ENCODE peak calls at places on chromosomes 7 and 10, in eight cellular contexts. P is fibroblast of lung; E is ovary; L is right atrium auricular region; J is PC-9; N is HCT116; X is CD4-positive, alpha-beta memory T cell; Q is colonic mucosa. A is an unnamed sample.

GRCh38 chr10:124183617-124184016 is 90.2 kb upstream of the CHST15 start:
- DNase-seq in Q (no peak), N (no peak), E (no peak), J (no peak), L (peak), X (no peak), P (no peak), A (no peak)

GRCh38 chr7:115631782-115632181 is 398.8 kb downstream of the TFEC start:
- DNase-seq in L (no peak), E (no peak), P (no peak), Q (no peak), N (no peak), X (no peak), J (no peak), A (no peak)

GRCh38 chr7:78134256-78134655 is 335.7 kb downstream of the PHTF2 start:
- DNase-seq in J (no peak), Q (no peak), N (peak), L (no peak), P (peak), X (no peak), E (no peak), A (no peak)

GRCh38 chr7:91759205-91759863 is 121.2 kb downstream of the MTERF1 start:
- DNase-seq in Q (peak), P (peak), L (no peak), N (no peak), E (no peak), J (peak), X (no peak), A (peak)

GRCh38 chr7:157890921-157891401 is 554.2 kb downstream of the DNAJB6 start:
- DNase-seq in L (no peak), J (no peak), Q (no peak), P (no peak), N (no peak), X (no peak), E (peak), A (no peak)

GRCh38 chr10:89224697-89225443 is 17.8 kb upstream of the CH25H start:
- DNase-seq in P (no peak), X (no peak), N (no peak), J (no peak), E (no peak), Q (no peak), L (no peak), A (no peak)

GRCh38 chr7:33874943-33875342 is 30.4 kb upstream of the BMPER start:
- DNase-seq in Q (no peak), N (no peak), E (no peak), X (no peak), J (no peak), L (no peak), P (peak), A (no peak)

GRCh38 chr7:24889611-24890010 is 90.4 kb downstream of the OSBPL3 start:
- DNase-seq in X (no peak), L (no peak), J (no peak), P (no peak), Q (no peak), E (no peak), N (no peak), A (no peak)

GRCh38 chr7:137633133-137633532 is 213.6 kb downstream of the DGKI start:
- DNase-seq in X (no peak), N (no peak), J (no peak), L (no peak), Q (no peak), P (peak), E (no peak), A (no peak)

GRCh38 chr7:102469972-102470825 is 5.4 kb downstream of the LRWD1 start:
- DNase-seq in E (peak), L (no peak), X (no peak), P (no peak), J (no peak), N (no peak), Q (peak), A (no peak)

GRCh38 chr7:148963583-148964509 is 64.5 kb downstream of the PDIA4 start:
- DNase-seq in N (no peak), L (no peak), J (no peak), P (peak), E (no peak), X (no peak), Q (peak), A (no peak)

GRCh38 chr10:50393784-50394183 is 142.5 kb upstream of the ASAH2 start:
- DNase-seq in X (no peak), L (no peak), N (no peak), J (peak), Q (peak), E (no peak), P (peak), A (no peak)

GRCh38 chr10:3401491-3401938 is 228.9 kb upstream of the PITRM1 start:
- DNase-seq in X (no peak), P (peak), Q (no peak), N (no peak), J (no peak), E (no peak), L (no peak), A (no peak)

GRCh38 chr7:94057955-94058354 is 53.8 kb upstream of the BET1 start:
- DNase-seq in J (no peak), P (no peak), L (no peak), E (no peak), N (no peak), X (no peak), Q (no peak), A (no peak)

GRCh38 chr7:123569352-123569999 is 11.9 kb upstream of the NDUFA5 start:
- DNase-seq in L (no peak), N (no peak), E (no peak), Q (no peak), X (no peak), J (no peak), P (no peak), A (no peak)

GRCh38 chr7:2612445-2613112 is 19.2 kb upstream of the TTYH3 start:
- DNase-seq in N (peak), P (no peak), X (no peak), L (no peak), J (no peak), Q (peak), E (no peak), A (no peak)

GRCh38 chr10:95201736-95202135 is 7.7 kb downstream of the ACSM6 start:
- DNase-seq in P (peak), Q (no peak), E (no peak), J (peak), L (no peak), X (no peak), N (peak), A (peak)

GRCh38 chr7:30831227-30831626 is 60.0 kb downstream of the MINDY4 start:
- DNase-seq in E (no peak), L (no peak), P (peak), X (no peak), N (no peak), J (no peak), Q (no peak), A (no peak)

GRCh38 chr7:2934211-2934731 is 90.2 kb upstream of the GNA12 start:
- DNase-seq in L (no peak), J (peak), Q (no peak), P (peak), X (no peak), E (peak), N (peak), A (peak)

GRCh38 chr10:120098242-120098930 is 205.9 kb downstream of the SEC23IP start:
- DNase-seq in J (no peak), N (no peak), P (no peak), X (no peak), L (no peak), Q (no peak), E (no peak), A (no peak)

GRCh38 chr10:92891885-92892705 is 43.8 kb downstream of the EXOC6 start:
- DNase-seq in N (peak), E (peak), X (no peak), P (peak), L (no peak), Q (peak), J (peak), A (peak)

GRCh38 chr10:122492955-122493597 is 31.7 kb downstream of the HTRA1 start:
- DNase-seq in E (peak), J (no peak), N (no peak), Q (no peak), P (peak), L (no peak), X (no peak), A (no peak)

GRCh38 chr7:158125721-158126120 is 461.9 kb downstream of the PTPRN2 start:
- DNase-seq in X (no peak), P (no peak), Q (no peak), L (no peak), N (no peak), J (no peak), E (no peak), A (no peak)

GRCh38 chr10:86648706-86649426 is 5.5 kb upstream of the OPN4 start:
- DNase-seq in P (peak), J (peak), L (peak), N (no peak), Q (peak), E (peak), X (no peak), A (peak)

GRCh38 chr7:12638851-12639467 is 48.5 kb upstream of the ARL4A start:
- DNase-seq in X (peak), L (no peak), N (peak), E (no peak), J (peak), P (peak), Q (no peak), A (no peak)

GRCh38 chr7:832292-832967 is at the start of gene SUN1:
- DNase-seq in L (no peak), E (no peak), X (peak), N (peak), J (peak), Q (no peak), P (peak), A (peak)

GRCh38 chr10:69976795-69977546 is 75.7 kb upstream of the MACROH2A2 start:
- DNase-seq in X (no peak), L (no peak), P (no peak), Q (no peak), J (no peak), E (no peak), N (no peak), A (no peak)

GRCh38 chr7:4282434-4283223 is 399.5 kb upstream of the FOXK1 start:
- DNase-seq in Q (no peak), L (no peak), X (no peak), J (peak), N (no peak), E (no peak), P (no peak), A (peak)

GRCh38 chr7:81366546-81366945 is 403.3 kb downstream of the HGF start:
- DNase-seq in P (no peak), L (no peak), E (no peak), J (no peak), Q (no peak), X (no peak), N (no peak), A (no peak)

GRCh38 chr10:100709655-100710054 is 35.7 kb upstream of the PAX2 start:
- DNase-seq in Q (no peak), P (no peak), L (no peak), E (no peak), J (no peak), N (no peak), X (no peak), A (no peak)

GRCh38 chr10:75083972-75084833 is 27.3 kb upstream of the SAMD8 start:
- DNase-seq in Q (no peak), J (no peak), P (peak), L (no peak), N (no peak), X (no peak), E (no peak), A (no peak)

GRCh38 chr10:72783290-72783689 is 91.3 kb downstream of the MCU start:
- DNase-seq in P (no peak), Q (no peak), N (no peak), L (no peak), X (no peak), J (peak), E (no peak), A (no peak)

GRCh38 chr7:106599343-106599698 is 61.6 kb downstream of the CCDC71L start:
- DNase-seq in Q (peak), N (no peak), J (no peak), X (no peak), E (no peak), L (no peak), P (no peak), A (peak)

GRCh38 chr10:72846225-72846624 is 47.3 kb upstream of the OIT3 start:
- DNase-seq in N (peak), P (peak), X (no peak), J (peak), E (no peak), Q (no peak), L (no peak), A (peak)

GRCh38 chr10:133013478-133013877 is 71.1 kb upstream of the CFAP46 start:
- DNase-seq in Q (peak), P (no peak), L (no peak), N (no peak), J (peak), X (no peak), E (no peak), A (no peak)

GRCh38 chr7:1123721-1124120 is 35.8 kb downstream of the GPER1 start:
- DNase-seq in L (peak), N (no peak), P (peak), E (peak), J (no peak), X (no peak), Q (peak), A (no peak)

GRCh38 chr10:133274751-133275682 is 1.7 kb downstream of the ADAM8 start:
- DNase-seq in P (no peak), J (peak), N (no peak), L (no peak), E (no peak), X (peak), Q (no peak), A (peak)

GRCh38 chr7:2098056-2098455 is 134.7 kb downstream of the MAD1L1 start:
- DNase-seq in E (no peak), P (no peak), J (no peak), N (no peak), X (no peak), Q (no peak), L (no peak), A (no peak)

DNA sequence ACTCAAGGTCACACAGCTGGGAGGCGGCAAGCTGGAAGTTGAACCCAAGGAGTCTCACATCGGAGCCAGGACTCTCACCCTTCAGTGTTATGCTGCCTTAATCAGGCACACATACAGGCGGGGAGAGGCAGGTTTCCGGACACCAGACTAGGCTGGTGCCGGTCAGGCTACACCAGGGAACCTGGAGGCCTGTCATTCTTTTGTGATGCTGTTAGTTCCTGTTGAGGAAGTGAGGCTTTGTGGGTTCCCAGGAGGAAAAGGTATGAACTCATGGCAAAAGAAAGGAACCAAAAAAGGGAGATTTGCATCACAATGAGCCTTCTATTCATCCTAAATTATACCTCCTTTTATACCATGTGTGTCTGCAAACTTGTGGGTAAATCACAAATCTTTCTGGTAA is 103.8 kb downstream of the TCF7L2 start:
- DNase-seq in E (no peak), P (no peak), X (no peak), Q (no peak), L (no peak), J (no peak), N (no peak), A (no peak)
- H3K27ac ChIP-seq in E (no peak), P (no peak), X (no peak), Q (peak), L (peak), J (no peak), N (no peak), A (no peak)

DNA sequence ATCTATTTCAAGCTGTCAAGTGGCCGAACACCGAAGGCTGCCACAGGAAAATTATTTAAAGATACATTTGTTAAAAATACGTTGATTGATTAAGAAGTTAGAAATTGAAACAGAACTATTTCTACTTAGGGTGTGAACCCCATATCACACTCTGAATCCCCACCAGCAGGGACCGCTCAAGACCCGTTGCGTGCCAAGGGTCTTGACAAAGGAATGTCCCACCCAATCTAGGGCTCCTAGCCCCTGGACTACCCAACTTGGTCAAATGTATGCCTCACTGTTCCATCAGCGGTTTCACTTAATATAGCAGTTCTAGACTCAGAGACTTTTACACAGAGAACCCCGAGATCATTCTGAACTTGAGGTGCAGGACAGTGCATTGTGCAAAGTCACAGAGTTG is 11.6 kb upstream of the PFKFB3 start:
- DNase-seq in X (no peak), E (no peak), Q (no peak), P (no peak), L (no peak), N (no peak), J (no peak), A (no peak)
- H3K27ac ChIP-seq in X (no peak), E (no peak), Q (no peak), P (no peak), L (peak), N (no peak), J (no peak), A (no peak)

GRCh38 chr7:85275204-85275603 is 88.3 kb upstream of the SEMA3D start:
- DNase-seq in P (no peak), X (no peak), Q (no peak), L (no peak), J (no peak), N (no peak), E (no peak), A (no peak)

GRCh38 chr7:85274452-85274851 is 87.6 kb upstream of the SEMA3D start:
- DNase-seq in X (no peak), P (no peak), N (no peak), J (no peak), Q (no peak), L (no peak), E (no peak), A (no peak)
- H3K27ac ChIP-seq in X (no peak), P (no peak), N (no peak), J (no peak), Q (no peak), L (no peak), E (no peak), A (no peak)

GRCh38 chr7:37420931-37421330 is 27.7 kb downstream of the ELMO1 start:
- DNase-seq in J (no peak), Q (no peak), P (no peak), N (no peak), L (no peak), X (no peak), E (no peak), A (no peak)
- H3K27ac ChIP-seq in J (no peak), Q (peak), P (no peak), N (no peak), L (peak), X (no peak), E (no peak), A (no peak)

GRCh38 chr7:131188367-131189339 is 139.0 kb upstream of the MKLN1 start:
- DNase-seq in E (no peak), P (peak), J (peak), Q (no peak), X (peak), N (peak), L (no peak), A (peak)

GRCh38 chr7:131186816-131187215 is 140.9 kb upstream of the MKLN1 start:
- DNase-seq in X (no peak), J (no peak), L (no peak), N (no peak), P (no peak), Q (no peak), E (no peak), A (no peak)

GRCh38 chr7:131182446-131183075 is 145.1 kb upstream of the MKLN1 start:
- DNase-seq in J (no peak), Q (no peak), L (no peak), E (no peak), X (no peak), N (no peak), P (no peak), A (no peak)

GRCh38 chr7:131183076-131183471 is 144.6 kb upstream of the MKLN1 start:
- DNase-seq in X (no peak), J (no peak), P (no peak), E (no peak), L (no peak), Q (no peak), N (no peak), A (no peak)

GRCh38 chr7:131183611-131184119 is 144.0 kb upstream of the MKLN1 start:
- DNase-seq in N (no peak), Q (no peak), E (no peak), X (peak), P (no peak), J (no peak), L (no peak), A (no peak)
- H3K27ac ChIP-seq in N (no peak), Q (no peak), E (no peak), X (peak), P (no peak), J (no peak), L (no peak), A (peak)

DNA sequence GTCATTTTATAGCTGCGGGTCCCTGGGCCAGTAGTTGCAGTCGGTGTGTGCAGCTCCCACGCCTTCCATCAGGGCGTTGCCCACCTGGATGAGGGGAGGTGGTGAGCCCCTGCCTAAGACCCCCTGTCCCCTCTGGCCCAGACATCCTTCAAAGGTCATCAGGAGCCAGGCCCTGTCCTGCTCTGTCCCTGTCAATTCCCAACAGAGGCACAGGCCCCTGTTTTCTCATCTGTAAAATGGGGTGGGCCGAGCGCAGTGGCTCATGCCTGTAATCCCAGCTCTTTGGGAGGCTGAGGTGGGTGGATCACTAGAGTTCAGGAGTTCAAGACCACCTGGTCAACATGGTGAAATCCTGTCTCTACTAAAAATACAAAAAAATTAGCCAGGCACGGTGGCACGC is 128.5 kb upstream of the TNRC18 start:
- DNase-seq in E (no peak), L (no peak), J (no peak), Q (no peak), P (no peak), X (no peak), N (no peak), A (no peak)
- H3K27ac ChIP-seq in E (no peak), L (no peak), J (no peak), Q (peak), P (no peak), X (no peak), N (no peak), A (no peak)

GRCh38 chr7:88218428-88218745 is 1.5 kb downstream of the SRI start:
- DNase-seq in P (no peak), Q (no peak), X (no peak), L (no peak), E (no peak), J (no peak), N (no peak), A (no peak)
- H3K27ac ChIP-seq in P (peak), Q (peak), X (peak), L (peak), E (no peak), J (peak), N (no peak), A (no peak)

GRCh38 chr7:47574473-47575328 is 7.2 kb downstream of the TNS3 start:
- DNase-seq in Q (peak), X (no peak), E (no peak), P (no peak), J (no peak), L (no peak), N (no peak), A (no peak)
- H3K27ac ChIP-seq in Q (peak), X (no peak), E (no peak), P (peak), J (peak), L (peak), N (no peak), A (no peak)

A was measured in epithelial cell of prostate.